ENCODE peak calls at places on chromosomes 3 and 15, in five cellular contexts. U is cardiac fibroblast; W is activated CD4-positive, CD25-positive, alpha-beta regulatory T cell treated with anti-CD3 and anti-CD28 coated beads, Interleukin-2, amount 50 U/mL, for 72 hours; O is sciatic nerve; R is NK-92 treated with Interleukin-12 subunit alpha and Interleukin-12 subunit beta, amount 100 ng/mL, for 24 hours. X is an unnamed sample.

GRCh38 chr3:143658116-143658515 is 190.2 kb downstream of the SLC9A9 start:
- DNase-seq in U (no peak), W (no peak), O (no peak), R (no peak), X (no peak)

GRCh38 chr3:194046995-194047681 is 88.8 kb upstream of the HES1 start:
- DNase-seq in U (no peak), W (no peak), O (no peak), R (no peak), X (peak)

GRCh38 chr3:152517517-152517916 is 248.8 kb downstream of the MBNL1 start:
- DNase-seq in U (no peak), W (no peak), O (no peak), R (no peak), X (no peak)

GRCh38 chr15:27490867-27491595 is 520.0 kb downstream of the GABRG3 start:
- DNase-seq in U (no peak), W (no peak), O (no peak), R (no peak), X (no peak)

GRCh38 chr15:70437089-70437488 is 326.3 kb downstream of the UACA start:
- DNase-seq in U (no peak), W (no peak), O (no peak), R (no peak), X (no peak)

GRCh38 chr3:54527953-54528352 is 399.9 kb downstream of the LRTM1 start:
- DNase-seq in U (no peak), W (no peak), O (no peak), R (no peak), X (no peak)

GRCh38 chr3:179036226-179036625 is 35.4 kb downstream of the ZMAT3 start:
- DNase-seq in U (no peak), W (no peak), O (no peak), R (no peak), X (no peak)

GRCh38 chr3:160704006-160704405 is 27.0 kb downstream of the ARL14 start:
- DNase-seq in U (peak), W (no peak), O (no peak), R (no peak), X (no peak)

GRCh38 chr3:112632596-112632995 is 8.3 kb downstream of the CCDC80 start:
- DNase-seq in U (no peak), W (no peak), O (no peak), R (no peak), X (no peak)

GRCh38 chr3:165754219-165755007 is 82.8 kb downstream of the BCHE start:
- DNase-seq in U (no peak), W (no peak), O (no peak), R (no peak), X (peak)

GRCh38 chr3:195065864-195066185 is 205.1 kb downstream of the XXYLT1 start:
- DNase-seq in U (no peak), W (no peak), O (peak), R (no peak), X (no peak)

GRCh38 chr3:193693774-193694173 is 100.8 kb downstream of the OPA1 start:
- DNase-seq in U (no peak), W (no peak), O (no peak), R (no peak), X (no peak)

GRCh38 chr3:57688291-57688690 is 4.6 kb downstream of the DENND6A start:
- DNase-seq in U (no peak), W (no peak), O (no peak), R (no peak), X (no peak)

GRCh38 chr3:196268270-196269163 is 19.0 kb downstream of the PCYT1A start:
- DNase-seq in U (peak), W (no peak), O (no peak), R (no peak), X (peak)

GRCh38 chr3:142374687-142375086 is 73.2 kb downstream of the XRN1 start:
- DNase-seq in U (no peak), W (no peak), O (no peak), R (no peak), X (no peak)

GRCh38 chr3:108662141-108662738 is 72.7 kb downstream of the DZIP3 start:
- DNase-seq in U (peak), W (no peak), O (no peak), R (no peak), X (peak)

GRCh38 chr15:95944193-95944592 is 386.3 kb upstream of the NR2F2 start:
- DNase-seq in U (no peak), W (no peak), O (no peak), R (no peak), X (no peak)

GRCh38 chr15:33211409-33211808 is 16.9 kb upstream of the FMN1 start:
- DNase-seq in U (no peak), W (no peak), O (peak), R (no peak), X (peak)

GRCh38 chr3:25897019-25897418 is 107.1 kb downstream of the OXSM start:
- DNase-seq in U (peak), W (no peak), O (no peak), R (peak), X (peak)

GRCh38 chr3:58659051-58659675 is 7.4 kb downstream of the FAM3D start:
- DNase-seq in U (peak), W (no peak), O (no peak), R (no peak), X (peak)

GRCh38 chr3:128195802-128196201 is 42.5 kb downstream of the EEFSEC start:
- DNase-seq in U (no peak), W (no peak), O (no peak), R (no peak), X (no peak)

GRCh38 chr3:66153471-66153870 is 67.3 kb upstream of the SLC25A26 start:
- DNase-seq in U (no peak), W (no peak), O (no peak), R (no peak), X (no peak)

GRCh38 chr15:38071211-38071972 is 137.0 kb downstream of the TMCO5A start:
- DNase-seq in U (no peak), W (no peak), O (no peak), R (no peak), X (no peak)

GRCh38 chr3:19110335-19110734 is 38.0 kb upstream of the KCNH8 start:
- DNase-seq in U (no peak), W (no peak), O (no peak), R (no peak), X (no peak)

GRCh38 chr3:43497905-43498365 is 123.9 kb downstream of the ANO10 start:
- DNase-seq in U (peak), W (no peak), O (no peak), R (no peak), X (peak)

GRCh38 chr3:107643038-107643883 is 120.5 kb downstream of the BBX start:
- DNase-seq in U (no peak), W (no peak), O (no peak), R (no peak), X (no peak)

GRCh38 chr3:14640157-14640562 is 11.4 kb upstream of the CCDC174 start:
- DNase-seq in U (peak), W (no peak), O (no peak), R (no peak), X (no peak)

GRCh38 chr3:82087958-82088357 is 326.5 kb upstream of the GBE1 start:
- DNase-seq in U (peak), W (no peak), O (no peak), R (no peak), X (peak)

GRCh38 chr3:134799393-134799792 is 4.3 kb downstream of the EPHB1 start:
- DNase-seq in U (no peak), W (no peak), O (no peak), R (no peak), X (no peak)

GRCh38 chr3:156772588-156773206 is 53.5 kb upstream of the LEKR1 start:
- DNase-seq in U (peak), W (no peak), O (no peak), R (no peak), X (peak)

GRCh38 chr3:23611737-23612295 is 193.9 kb upstream of the UBE2E1 start:
- DNase-seq in U (peak), W (no peak), O (peak), R (no peak), X (peak)

GRCh38 chr3:179168933-179169332 is 20.8 kb downstream of the PIK3CA start:
- DNase-seq in U (no peak), W (no peak), O (no peak), R (no peak), X (peak)

GRCh38 chr15:41494922-41495735 is 1.5 kb downstream of the ITPKA start:
- DNase-seq in U (no peak), W (no peak), O (no peak), R (no peak), X (peak)

GRCh38 chr15:101675015-101675414 is 22.8 kb upstream of the TM2D3 start:
- DNase-seq in U (peak), W (no peak), O (no peak), R (no peak), X (peak)

GRCh38 chr3:197603317-197603933 is 47.7 kb upstream of the BDH1 start:
- DNase-seq in U (no peak), W (no peak), O (no peak), R (no peak), X (no peak)

GRCh38 chr3:32392530-32393302 is 1.1 kb downstream of the CMTM7 start:
- DNase-seq in U (peak), W (no peak), O (peak), R (no peak), X (peak)

GRCh38 chr3:178182337-178182761 is 353.9 kb upstream of the KCNMB2 start:
- DNase-seq in U (no peak), W (no peak), O (no peak), R (no peak), X (no peak)

GRCh38 chr15:73989001-73989798 is 2.9 kb downstream of the STOML1 start:
- DNase-seq in U (peak), W (no peak), O (no peak), R (no peak), X (peak)

GRCh38 chr3:11238057-11238456 is 34.1 kb upstream of the ATG7 start:
- DNase-seq in U (peak), W (no peak), O (no peak), R (no peak), X (peak)